ENCODE peak calls at places on chromosomes 5 and 9, in eight cellular contexts. S, A, F, O, N, W, C and G are unnamed samples.

GRCh38 chr5:14685757-14686156 is 21.2 kb downstream of the OTULIN start:
- DNase-seq in F (peak), O (peak), W (peak), C (no peak), N (peak), S (peak), A (peak), G (peak)

GRCh38 chr5:14216902-14217301 is 73.8 kb downstream of the TRIO start:
- DNase-seq in W (no peak), S (no peak), F (no peak), C (no peak), N (no peak), O (no peak), A (no peak), G (no peak)

GRCh38 chr9:133509179-133510083 is 15.3 kb downstream of the MYMK start:
- DNase-seq in W (no peak), O (no peak), S (peak), C (no peak), F (no peak), A (peak), N (peak), G (no peak)

GRCh38 chr5:94674841-94675382 is 56.4 kb downstream of the SLF1 start:
- DNase-seq in W (no peak), O (no peak), N (no peak), C (no peak), F (no peak), A (no peak), S (no peak), G (no peak)

GRCh38 chr9:112338561-112338960 is 5.1 kb upstream of the PTBP3 start:
- DNase-seq in N (no peak), O (no peak), S (no peak), W (no peak), C (no peak), A (no peak), F (no peak), G (no peak)

GRCh38 chr9:106869458-106869857 is 6.5 kb downstream of the ZNF462 start:
- DNase-seq in S (no peak), A (no peak), O (no peak), F (no peak), W (no peak), N (no peak), C (no peak), G (no peak)

GRCh38 chr5:138439537-138440225 is 824 bp downstream of the REEP2 start:
- DNase-seq in O (no peak), W (no peak), C (no peak), A (no peak), N (no peak), F (no peak), S (no peak), G (peak)

GRCh38 chr5:10724799-10725507 is 36.1 kb downstream of the DAP start:
- DNase-seq in C (no peak), A (no peak), S (no peak), F (no peak), N (no peak), O (no peak), W (no peak), G (no peak)

GRCh38 chr5:43416233-43416987 is 4.2 kb upstream of the CCL28 start:
- DNase-seq in O (no peak), A (no peak), F (no peak), W (no peak), N (no peak), C (no peak), S (no peak), G (no peak)

GRCh38 chr5:160629007-160629402 is 207.3 kb downstream of the PTTG1 start:
- DNase-seq in W (no peak), A (no peak), F (no peak), S (no peak), C (no peak), O (no peak), N (no peak), G (no peak)

GRCh38 chr5:5105531-5105930 is 34.6 kb upstream of the ADAMTS16 start:
- DNase-seq in N (no peak), F (no peak), O (no peak), S (no peak), C (no peak), W (no peak), A (no peak), G (no peak)

GRCh38 chr5:89267764-89268163 is 384.8 kb upstream of the MEF2C start:
- DNase-seq in S (no peak), F (no peak), C (no peak), O (no peak), N (no peak), A (no peak), W (no peak), G (peak)

GRCh38 chr9:96464426-96464825 is 14.5 kb downstream of the HABP4 start:
- DNase-seq in F (no peak), A (no peak), W (no peak), C (no peak), S (no peak), N (no peak), O (no peak), G (no peak)

GRCh38 chr9:122186301-122186700 is 26.6 kb downstream of the MORN5 start:
- DNase-seq in A (no peak), N (no peak), C (no peak), F (no peak), W (no peak), O (no peak), S (no peak), G (no peak)

GRCh38 chr9:33476503-33476902 is 2.8 kb upstream of the NOL6 start:
- DNase-seq in S (no peak), C (no peak), A (no peak), W (no peak), N (no peak), O (no peak), F (no peak), G (no peak)

GRCh38 chr9:125332527-125332926 is 70.9 kb downstream of the GAPVD1 start:
- DNase-seq in N (no peak), W (peak), F (no peak), O (no peak), A (no peak), S (no peak), C (no peak), G (peak)

GRCh38 chr9:16387382-16387781 is 483.1 kb downstream of the BNC2 start:
- DNase-seq in S (no peak), W (no peak), F (no peak), A (no peak), N (no peak), O (no peak), C (no peak), G (no peak)

GRCh38 chr5:2017540-2018389 is 135.0 kb upstream of the IRX4 start:
- DNase-seq in W (peak), A (no peak), S (no peak), O (no peak), F (no peak), N (peak), C (no peak), G (peak)

GRCh38 chr5:145473032-145473642 is 362.0 kb downstream of the PRELID2 start:
- DNase-seq in O (no peak), A (no peak), N (no peak), S (no peak), W (no peak), C (no peak), F (no peak), G (no peak)

GRCh38 chr5:132094393-132095076 is 20.9 kb downstream of the CSF2 start:
- DNase-seq in W (no peak), F (no peak), S (no peak), A (no peak), C (no peak), O (no peak), N (no peak), G (no peak)

GRCh38 chr9:106892632-106893031 is 29.7 kb downstream of the ZNF462 start:
- DNase-seq in N (peak), S (no peak), F (no peak), C (no peak), W (no peak), A (no peak), O (no peak), G (no peak)

GRCh38 chr5:58411372-58411771 is 48.5 kb downstream of the PLK2 start:
- DNase-seq in A (no peak), N (no peak), F (no peak), W (no peak), C (no peak), O (no peak), S (no peak), G (no peak)

GRCh38 chr9:116959775-116960174 is 272.7 kb downstream of the TRIM32 start:
- DNase-seq in N (peak), A (no peak), S (no peak), F (no peak), W (no peak), C (no peak), O (no peak), G (peak)